ENCODE peak calls at places on chromosome 17, in four cellular contexts. A is COR-L47, E is AG04449, O is posterior cingulate gyrus. H is an unnamed sample.

GRCh38 chr17:62807812-62808575 is at the start of gene MARCHF10:
- DNase-seq in A (peak; percentile 87), E (no peak), O (peak; percentile 49), H (no peak)

GRCh38 chr17:44308320-44308818 is at the start of gene RUNDC3A:
- DNase-seq in A (peak; percentile 77), E (no peak), O (peak; percentile 90), H (peak; percentile 93)

GRCh38 chr17:28405632-28406477 is at the start of gene SLC46A1:
- DNase-seq in A (peak; percentile 67), E (no peak), O (peak; percentile 73), H (peak; percentile 72)

GRCh38 chr17:47935961-47936360 is 5.4 kb upstream of the PNPO start:
- DNase-seq in A (no peak), E (peak; percentile 21), O (no peak), H (no peak)

GRCh38 chr17:81028506-81028858 is 6.5 kb upstream of the BAIAP2 start:
- DNase-seq in A (no peak), E (no peak), O (no peak), H (no peak)

GRCh38 chr17:70313031-70313430 is 143.7 kb downstream of the KCNJ2 start:
- DNase-seq in A (no peak), E (no peak), O (no peak), H (no peak)

GRCh38 chr17:38889745-38890409 is 20.0 kb downstream of the LASP1 start:
- DNase-seq in A (no peak), E (no peak), O (no peak), H (no peak)

GRCh38 chr17:15894913-15895658 is 49.8 kb upstream of the ADORA2B start:
- DNase-seq in A (no peak), E (no peak), O (no peak), H (no peak)

GRCh38 chr17:5509482-5509881 is 23.1 kb downstream of the MIS12 start:
- DNase-seq in A (no peak), E (no peak), O (no peak), H (no peak)

GRCh38 chr17:10169274-10169673 is 29.1 kb downstream of the GAS7 start:
- DNase-seq in A (no peak), E (no peak), O (no peak), H (no peak)

GRCh38 chr17:34584805-34585416 is 5.5 kb downstream of the TMEM132E start:
- DNase-seq in A (peak; percentile 78), E (no peak), O (no peak), H (peak; percentile 52)

GRCh38 chr17:59254742-59255141 is 34.4 kb downstream of the GDPD1 start:
- DNase-seq in A (no peak), E (no peak), O (no peak), H (no peak)

GRCh38 chr17:78958556-78959191 is 21.0 kb downstream of the LGALS3BP start:
- DNase-seq in A (no peak), E (no peak), O (no peak), H (no peak)

GRCh38 chr17:77451271-77451893 is 310.6 kb downstream of the SEC14L1 start:
- DNase-seq in A (peak; percentile 33), E (no peak), O (peak; percentile 86), H (peak; percentile 92)

GRCh38 chr17:80742091-80742490 is 197.5 kb downstream of the RPTOR start:
- DNase-seq in A (no peak), E (no peak), O (no peak), H (no peak)

GRCh38 chr17:861364-861763 is 79.2 kb downstream of the MRM3 start:
- DNase-seq in A (no peak), E (no peak), O (no peak), H (no peak)

GRCh38 chr17:73956595-73957465 is 246.6 kb upstream of the RPL38 start:
- DNase-seq in A (no peak), E (no peak), O (peak; percentile 83), H (peak; percentile 78)

GRCh38 chr17:48374650-48375230 is 55.3 kb downstream of the SKAP1 start:
- DNase-seq in A (peak; percentile 52), E (no peak), O (no peak), H (no peak)

GRCh38 chr17:42775534-42776098 is 2.4 kb downstream of the VPS25 start:
- DNase-seq in A (no peak), E (no peak), O (no peak), H (no peak)

GRCh38 chr17:14228903-14229302 is 7.8 kb downstream of the CDRT15 start:
- DNase-seq in A (no peak), E (peak; percentile 40), O (no peak), H (no peak)

GRCh38 chr17:10698116-10698818 is 873 bp downstream of the ADPRM start:
- DNase-seq in A (no peak), E (no peak), O (no peak), H (no peak)

GRCh38 chr17:65230040-65230439 is 92.9 kb downstream of the RGS9 start:
- DNase-seq in A (no peak), E (no peak), O (no peak), H (no peak)

GRCh38 chr17:41061969-41062368 is 2.1 kb upstream of the KRTAP2-3 start:
- DNase-seq in A (no peak), E (peak; percentile 99), O (no peak), H (no peak)

GRCh38 chr17:21678451-21679081 is 13.8 kb upstream of the KCNJ18 start:
- DNase-seq in A (peak; percentile 9), E (no peak), O (peak; percentile 64), H (peak; percentile 25)

GRCh38 chr17:32449963-32450362 is 5.7 kb downstream of the PSMD11 start:
- DNase-seq in A (no peak), E (no peak), O (no peak), H (no peak)

GRCh38 chr17:7058831-7059447 is 15.0 kb upstream of the SLC16A11 start:
- DNase-seq in A (no peak), E (no peak), O (no peak), H (no peak)

GRCh38 chr17:81206166-81206565 is 16.6 kb downstream of the CEP131 start:
- DNase-seq in A (no peak), E (no peak), O (no peak), H (no peak)

GRCh38 chr17:75619506-75620431 is 13.5 kb upstream of the SMIM5 start:
- DNase-seq in A (peak; percentile 21), E (no peak), O (peak; percentile 34), H (no peak)

GRCh38 chr17:8828517-8828875 is 29.3 kb upstream of the MFSD6L start:
- DNase-seq in A (no peak), E (no peak), O (no peak), H (no peak)

GRCh38 chr17:35011671-35012216 is 31.4 kb downstream of the LIG3 start:
- DNase-seq in A (no peak), E (no peak), O (no peak), H (no peak)

GRCh38 chr17:66354981-66355380 is 52.6 kb downstream of the PRKCA start:
- DNase-seq in A (no peak), E (no peak), O (no peak), H (no peak)

H was measured in Ammon's horn.